ENCODE peak calls at places on chromosomes 6 and 20, in five cellular contexts. E is CD8-positive, alpha-beta memory T cell; K is thoracic aorta; C is CD8-positive, alpha-beta T cell; T is hypothalamus. O is an unnamed sample.

GRCh38 chr6:111032493-111033140 is 50.8 kb downstream of the RPF2 start:
- DNase-seq in T (no peak), K (no peak), E (no peak), C (no peak), O (no peak)

GRCh38 chr6:136992113-136992512 is 52.7 kb downstream of the IL20RA start:
- DNase-seq in E (no peak), C (no peak), T (no peak), K (no peak), O (no peak)

GRCh38 chr6:120903836-120904235 is 430.4 kb downstream of the TBC1D32 start:
- DNase-seq in C (no peak), K (no peak), E (no peak), T (no peak), O (no peak)

GRCh38 chr6:169131356-169131755 is 122.3 kb downstream of the THBS2 start:
- DNase-seq in C (no peak), E (no peak), K (no peak), T (peak), O (no peak)

GRCh38 chr20:63453029-63453523 is 19.4 kb downstream of the KCNQ2 start:
- DNase-seq in C (peak), E (no peak), T (no peak), K (no peak), O (no peak)

GRCh38 chr20:41618807-41619294 is 674 bp upstream of the CHD6 start:
- DNase-seq in T (peak), E (no peak), K (no peak), C (no peak), O (no peak)

GRCh38 chr6:35213161-35213823 is 464 bp upstream of the SCUBE3 start:
- DNase-seq in E (no peak), K (no peak), C (no peak), T (no peak), O (no peak)

GRCh38 chr20:57177636-57178280 is 88.7 kb downstream of the BMP7 start:
- DNase-seq in C (no peak), T (no peak), E (no peak), K (no peak), O (no peak)

GRCh38 chr20:33811763-33812672 is 870 bp downstream of the CHMP4B start:
- DNase-seq in T (no peak), K (peak), C (peak), E (no peak), O (peak)

GRCh38 chr6:42153921-42154320 is 11.5 kb upstream of the C6orf132 start:
- DNase-seq in T (no peak), K (no peak), C (no peak), E (no peak), O (no peak)

GRCh38 chr6:41427642-41428401 is 92.4 kb downstream of the NCR2 start:
- DNase-seq in K (no peak), E (no peak), C (peak), T (peak), O (no peak)

GRCh38 chr20:23034721-23035671 is at the start of gene SSTR4:
- DNase-seq in E (no peak), C (no peak), T (no peak), K (no peak), O (no peak)

GRCh38 chr20:25402583-25402982 is 4.9 kb upstream of the GINS1 start:
- DNase-seq in K (no peak), T (no peak), C (no peak), E (no peak), O (no peak)

GRCh38 chr20:51492167-51493092 is 50.1 kb downstream of the NFATC2 start:
- DNase-seq in K (no peak), T (peak), E (no peak), C (no peak), O (no peak)